ENCODE peak calls at places on chromosomes 12 and 14, in four cellular contexts. V is A549, A is GM12878, W is HepG2. B is an unnamed sample.
A peak's percentile ranks its signal among the peaks of the same experiment; 100 is the strongest.

GRCh38 chr14:32567543-32568384 is 238.7 kb downstream of the AKAP6 start:
- DNase-seq in A (no peak), V (no peak), W (no peak), B (no peak)

GRCh38 chr14:22994762-22995275 is 12.5 kb upstream of the AJUBA start:
- DNase-seq in V (peak; percentile 41), A (no peak), W (peak; percentile 67), B (peak; percentile 77)

GRCh38 chr14:93683241-93683640 is 105.0 kb downstream of the PRIMA1 start:
- DNase-seq in A (no peak), W (no peak), V (no peak), B (peak; percentile 33)

GRCh38 chr12:50747817-50748216 is 16.1 kb upstream of the ATF1 start:
- DNase-seq in W (no peak), A (no peak), V (no peak), B (no peak)

GRCh38 chr14:30559638-30560071 is 697 bp downstream of the G2E3 start:
- DNase-seq in A (no peak), V (no peak), W (peak; percentile 64), B (peak; percentile 39)

GRCh38 chr14:101499513-101499912 is 61.8 kb upstream of the DIO3 start:
- DNase-seq in V (no peak), W (no peak), A (no peak), B (no peak)

GRCh38 chr14:68843471-68844209 is 50.8 kb upstream of the ZFP36L1 start:
- DNase-seq in V (peak; percentile 69), A (no peak), W (no peak), B (peak; percentile 77)

GRCh38 chr14:63632932-63633514 is 8.6 kb downstream of the WDR89 start:
- DNase-seq in V (peak; percentile 43), A (no peak), W (peak; percentile 9), B (peak; percentile 36)

GRCh38 chr12:7374423-7375144 is 69.4 kb downstream of the CD163L1 start:
- DNase-seq in V (peak; percentile 56), W (peak; percentile 80), A (no peak), B (peak; percentile 40)

GRCh38 chr12:55996201-55996714 is 818 bp upstream of the SUOX start:
- DNase-seq in W (peak; percentile 67), V (peak; percentile 66), A (no peak), B (peak; percentile 70)

GRCh38 chr12:71840226-71840847 is 778 bp downstream of the TBC1D15 start:
- DNase-seq in W (peak; percentile 48), V (peak; percentile 49), A (no peak), B (peak; percentile 12)

GRCh38 chr12:50082644-50083043 is 2.5 kb upstream of the SMARCD1 start:
- DNase-seq in A (no peak), W (peak; percentile 89), V (no peak), B (no peak)

GRCh38 chr12:11171953-11172675 is 1.1 kb downstream of the SMIM10L1 start:
- DNase-seq in A (no peak), W (peak; percentile 6), V (peak; percentile 10), B (peak; percentile 27)

GRCh38 chr12:131894981-131895639 is 688 bp downstream of the ULK1 start:
- DNase-seq in W (no peak), A (no peak), V (no peak), B (peak; percentile 53)

GRCh38 chr12:93201990-93202389 is 175.7 kb upstream of the NUDT4 start:
- DNase-seq in V (no peak), A (no peak), W (no peak), B (no peak)
- TF ChIP-seq PBX3 in V (no peak), A (no peak), W (no peak), B (no peak)

GRCh38 chr14:105193916-105194782 is 13.0 kb upstream of the NUDT14 start:
- DNase-seq in W (no peak), A (no peak), V (no peak), B (peak; percentile 93)
- TF ChIP-seq PBX3 in W (no peak), A (no peak), V (no peak), B (no peak)

GRCh38 chr14:75491376-75491978 is 30.8 kb upstream of the BATF start:
- DNase-seq in W (no peak), V (no peak), A (no peak), B (no peak)

GRCh38 chr14:75486317-75486716 is 36.0 kb upstream of the BATF start:
- DNase-seq in A (no peak), V (no peak), W (no peak), B (no peak)

GRCh38 chr14:75487155-75487671 is 35.1 kb upstream of the BATF start:
- DNase-seq in A (peak; percentile 89), W (no peak), V (no peak), B (no peak)

GRCh38 chr14:75492832-75493579 is 29.3 kb upstream of the BATF start:
- DNase-seq in W (no peak), A (no peak), V (no peak), B (no peak)

GRCh38 chr14:75489480-75489837 is 32.8 kb upstream of the BATF start:
- DNase-seq in V (no peak), W (no peak), A (no peak), B (no peak)
- TF ChIP-seq PBX3 in V (no peak), W (no peak), A (no peak), B (no peak)

GRCh38 chr14:95498622-95499353 is 17.7 kb downstream of the SYNE3 start:
- DNase-seq in W (no peak), V (no peak), A (no peak), B (peak; percentile 41)

GRCh38 chr14:95500201-95500681 is 16.2 kb downstream of the SYNE3 start:
- DNase-seq in A (no peak), V (no peak), W (peak; percentile 26), B (no peak)

GRCh38 chr14:95499354-95499750 is 17.1 kb downstream of the SYNE3 start:
- DNase-seq in V (no peak), A (no peak), W (no peak), B (no peak)

GRCh38 chr14:95502381-95502950 is 14.0 kb downstream of the SYNE3 start:
- DNase-seq in V (no peak), A (no peak), W (no peak), B (no peak)

DNA sequence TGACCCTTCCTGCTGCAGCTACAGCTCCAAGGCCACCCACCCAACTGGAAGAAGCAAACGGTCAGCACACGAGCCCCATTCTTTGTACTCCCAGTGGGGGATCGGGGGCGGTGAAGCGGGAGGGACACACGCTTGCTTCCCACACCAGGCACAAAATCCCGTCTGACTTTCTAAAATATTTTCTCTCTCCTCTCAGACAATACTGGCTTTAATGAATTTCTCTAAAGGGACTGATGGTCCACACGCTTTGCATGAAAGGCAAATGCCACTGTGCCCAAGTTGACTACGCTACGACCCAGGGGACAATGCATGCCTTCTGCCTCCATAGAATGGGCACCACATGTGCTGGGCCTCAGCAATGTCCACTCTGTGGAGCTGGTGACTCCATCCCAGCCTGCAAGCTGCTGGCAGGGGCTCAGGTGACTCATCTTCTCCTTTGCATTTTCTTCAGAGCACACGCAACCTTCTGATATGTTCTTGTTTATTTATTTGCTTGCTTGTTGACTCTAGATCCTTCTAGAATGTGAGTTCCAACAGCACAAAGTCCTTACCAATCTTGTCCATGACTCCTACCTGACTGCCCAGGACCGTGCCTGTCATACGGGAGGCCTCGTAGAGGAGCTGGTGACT is 15.6 kb downstream of the SYNE3 start:
- DNase-seq in A (no peak), W (no peak), V (no peak), B (no peak)
- TF ChIP-seq PBX3 in A (no peak), W (no peak), V (no peak), B (no peak)

B was measured in SK-N-SH.